ENCODE peak calls at places on chromosome 1, in eight cellular contexts. W, R, B, J, L, Y, Q and S are unnamed samples.

GRCh38 chr1:64543831-64544230 is 73.9 kb downstream of the CACHD1 start:
- DNase-seq in W (no peak), R (no peak), B (no peak), J (no peak), L (no peak), Y (no peak), Q (no peak), S (no peak)

GRCh38 chr1:244391761-244392160 is 59.9 kb downstream of the ADSS2 start:
- DNase-seq in W (no peak), R (no peak), B (no peak), J (no peak), L (no peak), Y (no peak), Q (peak), S (no peak)

GRCh38 chr1:93322349-93322748 is 23.4 kb upstream of the DR1 start:
- DNase-seq in W (no peak), R (no peak), B (no peak), J (no peak), L (no peak), Y (no peak), Q (no peak), S (no peak)

GRCh38 chr1:160256396-160257046 is 5.8 kb downstream of the DCAF8 start:
- DNase-seq in W (no peak), R (no peak), B (peak), J (no peak), L (no peak), Y (no peak), Q (peak), S (no peak)

GRCh38 chr1:29801003-29801402 is 564.7 kb downstream of the PTPRU start:
- DNase-seq in W (no peak), R (no peak), B (no peak), J (no peak), L (no peak), Y (no peak), Q (no peak), S (no peak)

GRCh38 chr1:65260851-65261473 is 48.4 kb upstream of the DNAJC6 start:
- DNase-seq in W (no peak), R (peak), B (peak), J (no peak), L (no peak), Y (no peak), Q (peak), S (no peak)

GRCh38 chr1:215277537-215277936 is 195.0 kb downstream of the KCNK2 start:
- DNase-seq in W (no peak), R (no peak), B (no peak), J (no peak), L (no peak), Y (no peak), Q (peak), S (no peak)

GRCh38 chr1:46036894-46037596 is 95.4 kb downstream of the PIK3R3 start:
- DNase-seq in W (peak), R (peak), B (peak), J (peak), L (peak), Y (peak), Q (peak), S (peak)

GRCh38 chr1:41341756-41342562 is 19.3 kb upstream of the FOXO6 start:
- DNase-seq in W (no peak), R (no peak), B (no peak), J (peak), L (no peak), Y (no peak), Q (no peak), S (no peak)

GRCh38 chr1:152752225-152752624 is 5.6 kb upstream of the KPRP start:
- DNase-seq in W (no peak), R (no peak), B (peak), J (no peak), L (no peak), Y (no peak), Q (peak), S (no peak)